ENCODE peak calls at places on chromosomes 6 and 20, in five cellular contexts. S is PC-9, R is left cardiac atrium, V is mesothelial cell of epicardium, E is SW480. C is an unnamed sample.

GRCh38 chr6:28695671-28696537 is 170.2 kb downstream of the GPX5 start:
- DNase-seq in S (no peak), R (no peak), V (no peak), E (no peak), C (no peak)

GRCh38 chr6:108364470-108364869 is 69.6 kb downstream of the AFG1L start:
- DNase-seq in S (no peak), R (no peak), V (no peak), E (no peak), C (no peak)

GRCh38 chr6:101114703-101115102 is 233.6 kb upstream of the ASCC3 start:
- DNase-seq in S (peak; percentile 4), R (no peak), V (no peak), E (peak; percentile 44), C (peak; percentile 5)

GRCh38 chr6:125942677-125943527 is 13.7 kb upstream of the HINT3 start:
- DNase-seq in S (no peak), R (no peak), V (no peak), E (no peak), C (no peak)

GRCh38 chr6:16286151-16286522 is 47.8 kb downstream of the GMPR start:
- DNase-seq in S (peak; percentile 27), R (peak; percentile 42), V (peak; percentile 73), E (no peak), C (peak; percentile 30)

GRCh38 chr6:125154184-125155135 is 887 bp downstream of the TPD52L1 start:
- DNase-seq in S (peak; percentile 73), R (peak; percentile 41), V (peak; percentile 50), E (peak; percentile 60), C (no peak)

GRCh38 chr20:1341561-1342265 is 12.8 kb upstream of the SDCBP2 start:
- DNase-seq in S (no peak), R (no peak), V (no peak), E (no peak), C (no peak)

GRCh38 chr20:32557284-32557683 is 27.8 kb downstream of the NOL4L start:
- DNase-seq in S (no peak), R (no peak), V (no peak), E (no peak), C (no peak)

GRCh38 chr20:45589725-45590124 is 10.6 kb upstream of the WFDC8 start:
- DNase-seq in S (no peak), R (no peak), V (no peak), E (no peak), C (no peak)

GRCh38 chr6:80341330-80341729 is 234.9 kb downstream of the BCKDHB start:
- DNase-seq in S (no peak), R (no peak), V (no peak), E (no peak), C (no peak)

GRCh38 chr20:8854566-8854965 is 214.3 kb upstream of the PLCB4 start:
- DNase-seq in S (no peak), R (peak; percentile 58), V (no peak), E (no peak), C (no peak)

GRCh38 chr6:47810885-47811284 is 29.1 kb downstream of the OPN5 start:
- DNase-seq in S (no peak), R (no peak), V (no peak), E (no peak), C (no peak)

GRCh38 chr6:149965191-149966020 is 1.7 kb downstream of the ULBP1 start:
- DNase-seq in S (no peak), R (peak; percentile 39), V (no peak), E (no peak), C (no peak)

GRCh38 chr6:35305117-35305516 is 7.5 kb downstream of the DEF6 start:
- DNase-seq in S (no peak), R (no peak), V (no peak), E (no peak), C (no peak)

GRCh38 chr6:139426795-139427194 is 52.3 kb upstream of the CITED2 start:
- DNase-seq in S (no peak), R (no peak), V (no peak), E (no peak), C (no peak)

GRCh38 chr20:46226602-46227001 is 81.7 kb downstream of the CDH22 start:
- DNase-seq in S (no peak), R (no peak), V (no peak), E (no peak), C (no peak)

GRCh38 chr6:148021715-148022114 is 320.9 kb upstream of the SASH1 start:
- DNase-seq in S (no peak), R (no peak), V (no peak), E (no peak), C (no peak)

GRCh38 chr20:17825251-17825691 is 125.5 kb downstream of the BANF2 start:
- DNase-seq in S (no peak), R (no peak), V (no peak), E (no peak), C (no peak)

GRCh38 chr20:16759161-16759523 is 11.0 kb downstream of the OTOR start:
- DNase-seq in S (no peak), R (no peak), V (no peak), E (no peak), C (no peak)